ENCODE peak calls at places on chromosomes 12 and 14, in seven cellular contexts. One of them, this sample, is unnamed.
A peak's percentile ranks its signal among the peaks of the same experiment; 100 is the strongest.

GRCh38 chr12:109981311-109981710 is 14.9 kb downstream of the GIT2 start:
- DNase-seq in RWPE1: no peak
- DNase-seq in GM10248: no peak
- DNase-seq in ovary: no peak
- DNase-seq in HFFc6: no peak
- DNase-seq in A549: no peak
- DNase-seq in PC-9: no peak
- DNase-seq in this sample: no peak

GRCh38 chr14:78902010-78902623 is 731.9 kb downstream of the NRXN3 start:
- DNase-seq in ovary: no peak
- DNase-seq in RWPE1: no peak
- DNase-seq in HFFc6: peak; percentile 24
- DNase-seq in A549: no peak
- DNase-seq in GM10248: no peak
- DNase-seq in PC-9: peak; percentile 55
- DNase-seq in this sample: peak; percentile 66

GRCh38 chr12:65918057-65918456 is 93.8 kb downstream of the HMGA2 start:
- DNase-seq in PC-9: no peak
- DNase-seq in ovary: no peak
- DNase-seq in RWPE1: no peak
- DNase-seq in A549: no peak
- DNase-seq in HFFc6: no peak
- DNase-seq in GM10248: peak; percentile 16
- DNase-seq in this sample: no peak

GRCh38 chr12:90945070-90945649 is 9.8 kb downstream of the CCER1 start:
- DNase-seq in PC-9: no peak
- DNase-seq in HFFc6: peak; percentile 38
- DNase-seq in A549: peak; percentile 27
- DNase-seq in GM10248: peak; percentile 26
- DNase-seq in RWPE1: peak; percentile 18
- DNase-seq in ovary: no peak
- DNase-seq in this sample: no peak

GRCh38 chr14:34078117-34078743 is 127.4 kb upstream of the EGLN3 start:
- DNase-seq in PC-9: no peak
- DNase-seq in RWPE1: no peak
- DNase-seq in A549: peak; percentile 53
- DNase-seq in HFFc6: no peak
- DNase-seq in ovary: no peak
- DNase-seq in GM10248: no peak
- DNase-seq in this sample: no peak

GRCh38 chr12:117105902-117106301 is 6.7 kb upstream of the TESC start:
- DNase-seq in RWPE1: peak; percentile 49
- DNase-seq in GM10248: no peak
- DNase-seq in A549: no peak
- DNase-seq in PC-9: peak; percentile 25
- DNase-seq in HFFc6: no peak
- DNase-seq in ovary: no peak
- DNase-seq in this sample: no peak

GRCh38 chr12:47080725-47081502 is 1.2 kb upstream of the AMIGO2 start:
- DNase-seq in A549: no peak
- DNase-seq in PC-9: peak; percentile 49
- DNase-seq in HFFc6: no peak
- DNase-seq in RWPE1: peak; percentile 62
- DNase-seq in ovary: peak; percentile 79
- DNase-seq in GM10248: peak; percentile 22
- DNase-seq in this sample: peak; percentile 50

GRCh38 chr14:97106166-97106565 is 309.0 kb downstream of the VRK1 start:
- DNase-seq in A549: no peak
- DNase-seq in RWPE1: no peak
- DNase-seq in ovary: no peak
- DNase-seq in HFFc6: no peak
- DNase-seq in PC-9: no peak
- DNase-seq in GM10248: no peak
- DNase-seq in this sample: no peak

GRCh38 chr12:44626883-44627282 is 249.2 kb downstream of the NELL2 start:
- DNase-seq in RWPE1: no peak
- DNase-seq in HFFc6: no peak
- DNase-seq in ovary: no peak
- DNase-seq in PC-9: no peak
- DNase-seq in GM10248: no peak
- DNase-seq in A549: no peak
- DNase-seq in this sample: no peak

GRCh38 chr14:29637406-29637805 is 290.2 kb downstream of the PRKD1 start:
- DNase-seq in HFFc6: peak; percentile 58
- DNase-seq in A549: no peak
- DNase-seq in RWPE1: no peak
- DNase-seq in GM10248: no peak
- DNase-seq in ovary: peak; percentile 53
- DNase-seq in PC-9: no peak
- DNase-seq in this sample: no peak

GRCh38 chr14:100305446-100306255 is 593 bp downstream of the SLC25A29 start:
- DNase-seq in PC-9: no peak
- DNase-seq in ovary: peak; percentile 69
- DNase-seq in GM10248: no peak
- DNase-seq in RWPE1: no peak
- DNase-seq in HFFc6: no peak
- DNase-seq in A549: peak; percentile 24
- DNase-seq in this sample: peak; percentile 31

GRCh38 chr14:97848351-97848980 is 1051.3 kb downstream of the VRK1 start:
- DNase-seq in HFFc6: no peak
- DNase-seq in PC-9: no peak
- DNase-seq in A549: no peak
- DNase-seq in RWPE1: no peak
- DNase-seq in GM10248: no peak
- DNase-seq in ovary: no peak
- DNase-seq in this sample: no peak

GRCh38 chr12:27966870-27967269 is 5.7 kb downstream of the PTHLH start:
- DNase-seq in A549: peak; percentile 80
- DNase-seq in GM10248: no peak
- DNase-seq in RWPE1: peak; percentile 92
- DNase-seq in HFFc6: peak; percentile 93
- DNase-seq in PC-9: peak; percentile 44
- DNase-seq in ovary: no peak
- DNase-seq in this sample: no peak

GRCh38 chr12:86727151-86727550 is 471.0 kb upstream of the MGAT4C start:
- DNase-seq in PC-9: no peak
- DNase-seq in ovary: no peak
- DNase-seq in A549: no peak
- DNase-seq in GM10248: no peak
- DNase-seq in RWPE1: peak; percentile 5
- DNase-seq in HFFc6: no peak
- DNase-seq in this sample: no peak

GRCh38 chr14:103008768-103009342 is 48.5 kb downstream of the CDC42BPB start:
- DNase-seq in ovary: no peak
- DNase-seq in PC-9: peak; percentile 82
- DNase-seq in GM10248: no peak
- DNase-seq in HFFc6: peak; percentile 19
- DNase-seq in A549: no peak
- DNase-seq in RWPE1: no peak
- DNase-seq in this sample: no peak

GRCh38 chr14:74048291-74048690 is 29.1 kb downstream of the BBOF1 start:
- DNase-seq in RWPE1: no peak
- DNase-seq in A549: peak; percentile 24
- DNase-seq in PC-9: peak; percentile 27
- DNase-seq in HFFc6: peak; percentile 9
- DNase-seq in GM10248: no peak
- DNase-seq in ovary: no peak
- DNase-seq in this sample: peak; percentile 30

GRCh38 chr12:93540506-93540905 is 32.0 kb upstream of the SOCS2 start:
- DNase-seq in ovary: no peak
- DNase-seq in PC-9: no peak
- DNase-seq in RWPE1: no peak
- DNase-seq in HFFc6: no peak
- DNase-seq in A549: no peak
- DNase-seq in GM10248: no peak
- DNase-seq in this sample: no peak

GRCh38 chr12:93539821-93540220 is 32.7 kb upstream of the SOCS2 start:
- DNase-seq in RWPE1: no peak
- DNase-seq in A549: no peak
- DNase-seq in ovary: no peak
- DNase-seq in PC-9: no peak
- DNase-seq in HFFc6: no peak
- DNase-seq in GM10248: no peak
- DNase-seq in this sample: no peak

GRCh38 chr12:93536766-93537515 is 35.5 kb upstream of the SOCS2 start:
- DNase-seq in A549: no peak
- DNase-seq in HFFc6: peak; percentile 66
- DNase-seq in ovary: no peak
- DNase-seq in RWPE1: no peak
- DNase-seq in PC-9: no peak
- DNase-seq in GM10248: peak; percentile 17
- DNase-seq in this sample: no peak

GRCh38 chr12:93536111-93536765 is 36.2 kb upstream of the SOCS2 start:
- DNase-seq in RWPE1: no peak
- DNase-seq in PC-9: no peak
- DNase-seq in ovary: no peak
- DNase-seq in A549: no peak
- DNase-seq in GM10248: no peak
- DNase-seq in HFFc6: no peak
- DNase-seq in this sample: no peak

GRCh38 chr12:93537769-93538168 is 34.7 kb upstream of the SOCS2 start:
- DNase-seq in ovary: no peak
- DNase-seq in RWPE1: no peak
- DNase-seq in A549: no peak
- DNase-seq in GM10248: no peak
- DNase-seq in HFFc6: no peak
- DNase-seq in PC-9: no peak
- DNase-seq in this sample: no peak
- TF ChIP-seq CTCF in ovary: no peak
- TF ChIP-seq CTCF in RWPE1: no peak
- TF ChIP-seq CTCF in A549: no peak
- TF ChIP-seq CTCF in GM10248: no peak
- TF ChIP-seq CTCF in HFFc6: peak; percentile 52
- TF ChIP-seq CTCF in PC-9: no peak
- TF ChIP-seq CTCF in this sample: no peak

GRCh38 chr12:51217133-51217967 is 512 bp downstream of the POU6F1 start:
- DNase-seq in ovary: peak; percentile 65
- DNase-seq in RWPE1: peak; percentile 46
- DNase-seq in PC-9: peak; percentile 34
- DNase-seq in A549: peak; percentile 79
- DNase-seq in GM10248: peak; percentile 81
- DNase-seq in HFFc6: no peak
- DNase-seq in this sample: peak; percentile 45
- TF ChIP-seq CTCF in ovary: no peak
- TF ChIP-seq CTCF in RWPE1: peak; percentile 17
- TF ChIP-seq CTCF in PC-9: no peak
- TF ChIP-seq CTCF in A549: peak; percentile 32
- TF ChIP-seq CTCF in GM10248: peak; percentile 51
- TF ChIP-seq CTCF in HFFc6: peak; percentile 50
- TF ChIP-seq CTCF in this sample: peak; percentile 4

GRCh38 chr12:52217223-52217622 is 15.8 kb upstream of the KRT7 start:
- DNase-seq in GM10248: no peak
- DNase-seq in HFFc6: no peak
- DNase-seq in RWPE1: peak; percentile 72
- DNase-seq in PC-9: peak; percentile 97
- DNase-seq in A549: no peak
- DNase-seq in ovary: peak; percentile 12
- DNase-seq in this sample: no peak
- TF ChIP-seq CTCF in GM10248: no peak
- TF ChIP-seq CTCF in HFFc6: no peak
- TF ChIP-seq CTCF in RWPE1: no peak
- TF ChIP-seq CTCF in PC-9: no peak
- TF ChIP-seq CTCF in A549: no peak
- TF ChIP-seq CTCF in ovary: no peak
- TF ChIP-seq CTCF in this sample: no peak

GRCh38 chr14:47060050-47060449 is 408.5 kb upstream of the RPL10L start:
- DNase-seq in RWPE1: no peak
- DNase-seq in ovary: no peak
- DNase-seq in PC-9: no peak
- DNase-seq in HFFc6: no peak
- DNase-seq in GM10248: no peak
- DNase-seq in A549: no peak
- DNase-seq in this sample: no peak
- TF ChIP-seq CTCF in RWPE1: no peak
- TF ChIP-seq CTCF in ovary: no peak
- TF ChIP-seq CTCF in PC-9: no peak
- TF ChIP-seq CTCF in HFFc6: no peak
- TF ChIP-seq CTCF in GM10248: no peak
- TF ChIP-seq CTCF in A549: no peak
- TF ChIP-seq CTCF in this sample: no peak

DNA sequence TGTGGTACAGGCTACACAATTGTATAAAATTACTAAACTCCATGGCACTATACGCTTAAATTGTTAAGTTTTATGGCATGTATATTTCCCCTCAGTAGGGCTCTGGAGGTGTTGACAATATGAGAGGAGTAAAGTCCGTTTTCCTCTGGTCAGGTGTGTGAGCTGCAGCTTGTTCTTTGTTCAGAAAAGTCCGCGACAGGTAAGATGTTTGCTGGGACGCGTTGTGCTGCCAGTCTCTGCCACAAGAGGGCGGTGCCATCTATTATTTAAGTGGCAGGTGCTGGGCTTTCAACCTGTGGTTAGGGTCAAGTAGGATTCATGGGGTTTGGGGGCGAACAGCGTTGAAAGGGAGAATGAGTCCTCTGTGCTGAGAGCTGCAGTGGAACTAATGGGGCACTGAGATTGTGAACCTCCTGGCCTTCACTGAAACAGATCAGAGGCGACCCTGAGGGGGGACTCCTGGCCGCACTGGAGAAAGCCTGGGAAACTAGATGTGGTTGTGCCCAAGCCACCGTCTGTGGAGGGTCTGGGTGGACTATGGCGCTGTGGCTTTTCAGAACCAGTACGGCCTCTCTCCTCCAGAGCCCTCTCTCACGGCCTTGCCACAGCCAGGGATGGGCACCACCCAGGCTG is 179.0 kb downstream of the SLC15A4 start:
- DNase-seq in A549: peak; percentile 19
- DNase-seq in ovary: no peak
- DNase-seq in RWPE1: no peak
- DNase-seq in PC-9: peak; percentile 19
- DNase-seq in HFFc6: no peak
- DNase-seq in GM10248: peak; percentile 48
- DNase-seq in this sample: no peak
- TF ChIP-seq CTCF in A549: peak; percentile 25
- TF ChIP-seq CTCF in ovary: no peak
- TF ChIP-seq CTCF in RWPE1: no peak
- TF ChIP-seq CTCF in PC-9: peak; percentile 70
- TF ChIP-seq CTCF in HFFc6: peak; percentile 68
- TF ChIP-seq CTCF in GM10248: peak; percentile 91
- TF ChIP-seq CTCF in this sample: peak; percentile 33

GRCh38 chr14:25848601-25849000 is 749.2 kb downstream of the NOVA1 start:
- DNase-seq in RWPE1: no peak
- DNase-seq in GM10248: no peak
- DNase-seq in PC-9: no peak
- DNase-seq in HFFc6: no peak
- DNase-seq in ovary: no peak
- DNase-seq in A549: no peak
- DNase-seq in this sample: no peak
- TF ChIP-seq CTCF in RWPE1: no peak
- TF ChIP-seq CTCF in GM10248: no peak
- TF ChIP-seq CTCF in PC-9: no peak
- TF ChIP-seq CTCF in HFFc6: no peak
- TF ChIP-seq CTCF in ovary: no peak
- TF ChIP-seq CTCF in A549: no peak
- TF ChIP-seq CTCF in this sample: no peak

DNA sequence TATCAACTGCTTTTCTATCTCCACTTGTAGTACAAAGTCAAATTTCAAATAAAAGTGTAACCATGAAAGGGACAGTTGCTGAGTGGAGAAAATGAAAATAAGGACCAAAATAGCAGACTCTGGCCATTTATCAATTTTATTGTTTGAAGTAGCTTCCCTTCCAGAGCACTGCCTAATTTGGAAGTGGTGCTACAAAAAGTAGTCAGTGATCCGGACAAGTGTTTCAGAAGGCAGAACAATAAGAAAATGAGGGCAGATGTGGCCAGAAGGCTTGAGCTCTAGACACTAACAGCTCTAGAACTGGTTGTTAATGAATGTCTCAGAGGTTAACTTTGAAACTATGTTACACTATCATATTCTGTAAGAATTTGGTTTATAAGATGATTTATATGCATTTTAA is 48.9 kb downstream of the ABCC9 start:
- DNase-seq in PC-9: no peak
- DNase-seq in A549: no peak
- DNase-seq in ovary: no peak
- DNase-seq in GM10248: no peak
- DNase-seq in HFFc6: no peak
- DNase-seq in RWPE1: no peak
- DNase-seq in this sample: no peak
- TF ChIP-seq CTCF in PC-9: no peak
- TF ChIP-seq CTCF in A549: no peak
- TF ChIP-seq CTCF in ovary: no peak
- TF ChIP-seq CTCF in GM10248: no peak
- TF ChIP-seq CTCF in HFFc6: no peak
- TF ChIP-seq CTCF in RWPE1: no peak
- TF ChIP-seq CTCF in this sample: no peak